ENCODE peak calls at places on chromosomes 16 and 17, in four cellular contexts. One of them, this sample, is unnamed.

GRCh38 chr17:75548839-75549238 is 23.3 kb downstream of the LLGL2 start:
- DNase-seq in cardiac muscle cell: no peak
- DNase-seq in GM12878: no peak
- DNase-seq in T-helper 17 cell: no peak
- DNase-seq in this sample: no peak

GRCh38 chr16:48434653-48435318 is 49.6 kb upstream of the SIAH1 start:
- DNase-seq in cardiac muscle cell: no peak
- DNase-seq in GM12878: no peak
- DNase-seq in T-helper 17 cell: no peak
- DNase-seq in this sample: no peak

GRCh38 chr17:17186051-17186450 is 20.1 kb downstream of the PLD6 start:
- DNase-seq in cardiac muscle cell: peak
- DNase-seq in GM12878: no peak
- DNase-seq in T-helper 17 cell: no peak
- DNase-seq in this sample: no peak

GRCh38 chr17:47690121-47690520 is 3.8 kb upstream of the TBKBP1 start:
- DNase-seq in T-helper 17 cell: no peak
- DNase-seq in cardiac muscle cell: no peak
- DNase-seq in GM12878: no peak
- DNase-seq in this sample: no peak

GRCh38 chr17:39606434-39607056 is 1.2 kb downstream of the NEUROD2 start:
- DNase-seq in GM12878: no peak
- DNase-seq in T-helper 17 cell: no peak
- DNase-seq in cardiac muscle cell: no peak
- DNase-seq in this sample: no peak

GRCh38 chr16:69861276-69862030 is 89.7 kb upstream of the CLEC18A start:
- DNase-seq in T-helper 17 cell: no peak
- DNase-seq in GM12878: no peak
- DNase-seq in cardiac muscle cell: peak
- DNase-seq in this sample: no peak

GRCh38 chr16:65510850-65511249 is 389.0 kb upstream of the CDH11 start:
- DNase-seq in T-helper 17 cell: no peak
- DNase-seq in cardiac muscle cell: no peak
- DNase-seq in GM12878: no peak
- DNase-seq in this sample: no peak

GRCh38 chr16:1647904-1648303 is 30.2 kb upstream of the JPT2 start:
- DNase-seq in T-helper 17 cell: no peak
- DNase-seq in GM12878: no peak
- DNase-seq in cardiac muscle cell: no peak
- DNase-seq in this sample: no peak

This sample was measured in T-helper 22 cell.